ENCODE peak calls at places on chromosomes 16 and 17, in five cellular contexts. R is stimulated activated CD4-positive, alpha-beta T cell treated with anti-CD3 and anti-CD28 coated beads, Interleukin-1b, Interleukin-23, amount 100 ng/mL, for 24 hours; G is AML-193; F is NCI-H460; Q is lung. Y is an unnamed sample.

GRCh38 chr17:49512296-49513043 is 17.4 kb downstream of the NGFR start:
- DNase-seq in R (no peak), G (no peak), F (no peak), Q (no peak), Y (no peak)

GRCh38 chr16:63361032-63361624 is 1324.9 kb upstream of the CDH8 start:
- DNase-seq in R (no peak), G (peak; percentile 40), F (peak; percentile 70), Q (no peak), Y (peak; percentile 2)

GRCh38 chr17:50050431-50051032 is 5.4 kb upstream of the ITGA3 start:
- DNase-seq in R (no peak), G (no peak), F (no peak), Q (no peak), Y (no peak)

GRCh38 chr16:15946257-15947044 is 3.0 kb upstream of the ABCC1 start:
- DNase-seq in R (no peak), G (no peak), F (peak; percentile 73), Q (no peak), Y (no peak)

GRCh38 chr17:75864448-75864871 is 9.3 kb upstream of the WBP2 start:
- DNase-seq in R (no peak), G (no peak), F (no peak), Q (peak; percentile 69), Y (no peak)

GRCh38 chr16:53945996-53946395 is 242.0 kb downstream of the FTO start:
- DNase-seq in R (no peak), G (peak; percentile 40), F (peak; percentile 5), Q (peak; percentile 33), Y (no peak)

GRCh38 chr16:89422527-89422904 is 67.8 kb downstream of the ANKRD11 start:
- DNase-seq in R (no peak), G (no peak), F (no peak), Q (no peak), Y (peak; percentile 39)

GRCh38 chr17:57016764-57017116 is 38.8 kb downstream of the SCPEP1 start:
- DNase-seq in R (no peak), G (no peak), F (no peak), Q (no peak), Y (no peak)

GRCh38 chr17:29625037-29625750 is 2.5 kb upstream of the CORO6 start:
- DNase-seq in R (no peak), G (no peak), F (peak; percentile 69), Q (no peak), Y (no peak)

GRCh38 chr17:14297161-14297851 is 3.6 kb upstream of the HS3ST3B1 start:
- DNase-seq in R (no peak), G (no peak), F (no peak), Q (peak; percentile 32), Y (no peak)

GRCh38 chr17:82100502-82101298 is 2.7 kb upstream of the FASN start:
- DNase-seq in R (no peak), G (no peak), F (no peak), Q (no peak), Y (no peak)

GRCh38 chr16:46607529-46607928 is 13.7 kb downstream of the SHCBP1 start:
- DNase-seq in R (no peak), G (peak; percentile 40), F (peak; percentile 62), Q (no peak), Y (no peak)

GRCh38 chr17:7837375-7838290 is 3.6 kb downstream of the KDM6B start:
- DNase-seq in R (no peak), G (no peak), F (no peak), Q (no peak), Y (no peak)

GRCh38 chr16:51971184-51971583 is 575.8 kb downstream of the TOX3 start:
- DNase-seq in R (no peak), G (peak; percentile 1), F (no peak), Q (no peak), Y (no peak)

GRCh38 chr17:19867094-19867653 is 562 bp downstream of the ULK2 start:
- DNase-seq in R (peak; percentile 25), G (no peak), F (peak; percentile 54), Q (no peak), Y (peak; percentile 17)

Y was measured in GM18507.